ENCODE peak calls at places on chromosomes 12 and 14, in seven cellular contexts. R, V, L, S, Z, Y and B are unnamed samples.

GRCh38 chr12:87756721-87757120 is 272.5 kb downstream of the C12orf50 start:
- DNase-seq in S (no peak), R (no peak), L (no peak), V (no peak), Y (no peak), Z (no peak), B (no peak)

GRCh38 chr12:108811411-108812185 is 45.8 kb downstream of the SSH1 start:
- DNase-seq in R (no peak), L (no peak), S (no peak), V (no peak), Y (no peak), Z (no peak), B (no peak)

GRCh38 chr14:44846232-44846824 is 115.4 kb downstream of the KLHL28 start:
- DNase-seq in S (peak; percentile 8), R (no peak), V (no peak), Y (no peak), L (no peak), Z (peak; percentile 47), B (no peak)

GRCh38 chr14:97571861-97572555 is 774.8 kb downstream of the VRK1 start:
- DNase-seq in Z (no peak), S (no peak), Y (no peak), V (no peak), L (no peak), R (no peak), B (no peak)

GRCh38 chr14:21680072-21680471 is 6.5 kb upstream of the OR4E1 start:
- DNase-seq in S (no peak), Z (no peak), V (no peak), L (no peak), Y (no peak), R (peak; percentile 37), B (no peak)

GRCh38 chr12:71162832-71163711 is 5.3 kb upstream of the TSPAN8 start:
- DNase-seq in L (peak; percentile 60), V (no peak), S (peak; percentile 45), R (no peak), Y (no peak), Z (no peak), B (no peak)

GRCh38 chr12:22408605-22409004 is 74.1 kb upstream of the ST8SIA1 start:
- DNase-seq in Y (peak; percentile 29), R (no peak), L (peak; percentile 59), Z (no peak), S (no peak), V (no peak), B (no peak)

GRCh38 chr14:95547272-95547625 is 12.4 kb downstream of the GLRX5 start:
- DNase-seq in L (no peak), S (no peak), Y (peak; percentile 58), R (peak; percentile 73), V (no peak), Z (no peak), B (no peak)

GRCh38 chr14:101225116-101225728 is 321.7 kb upstream of the RTL1 start:
- DNase-seq in L (no peak), Y (peak; percentile 45), S (no peak), V (no peak), R (no peak), Z (no peak), B (no peak)

GRCh38 chr12:125222876-125223275 is 157.6 kb downstream of the AACS start:
- DNase-seq in R (no peak), V (no peak), S (no peak), L (no peak), Z (no peak), Y (no peak), B (no peak)

GRCh38 chr14:104882991-104883660 is 18.1 kb downstream of the CEP170B start:
- DNase-seq in L (no peak), Z (no peak), R (no peak), S (no peak), Y (peak; percentile 35), V (no peak), B (peak; percentile 58)

DNA sequence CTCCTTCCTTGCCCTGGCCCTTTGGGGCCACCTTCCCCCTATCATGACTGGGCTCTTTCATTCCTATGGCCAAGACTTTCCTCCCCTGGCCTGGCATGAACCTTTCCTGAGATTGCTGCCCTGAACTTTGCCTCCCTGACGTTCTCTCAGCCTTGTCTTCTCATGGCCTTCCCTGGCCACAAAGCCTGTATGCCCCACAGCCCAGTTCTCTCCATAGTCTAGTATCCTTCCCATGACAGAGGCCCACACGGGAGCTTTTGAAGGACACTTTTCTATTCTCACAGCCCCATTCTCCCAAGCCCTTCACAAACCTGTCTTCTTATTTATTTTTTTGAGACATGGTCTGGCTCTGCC is 4.5 kb upstream of the RNU7-1 start:
- DNase-seq in R (no peak), L (no peak), Z (no peak), S (no peak), V (no peak), Y (no peak), B (no peak)
- H3K4me3 ChIP-seq in R (no peak overlapping the region), L (no peak overlapping the region), Z (no peak overlapping the region), S (no peak overlapping the region), V (no peak overlapping the region), Y (no peak overlapping the region), B (no peak overlapping the region)

GRCh38 chr12:51908876-51909592 is 1.7 kb downstream of the ACVRL1 start:
- DNase-seq in Z (no peak), R (no peak), L (no peak), S (no peak), V (no peak), Y (no peak), B (no peak)
- H3K4me1 ChIP-seq in Z (peaks cover 15% of the 10 kb centered on the region), R (no peaks in the 10 kb centered on the region), L (peaks cover 45% of the 10 kb centered on the region), S (peaks cover 41% of the 10 kb centered on the region), V (peaks cover 6% of the 10 kb centered on the region), Y (no peaks in the 10 kb centered on the region), B (peaks cover 22% of the 10 kb centered on the region)

GRCh38 chr12:92109613-92110012 is 36.0 kb downstream of the BTG1 start:
- DNase-seq in L (no peak), V (no peak), S (no peak), Z (no peak), R (no peak), Y (peak; percentile 56), B (no peak)

GRCh38 chr12:92108651-92109050 is 37.0 kb downstream of the BTG1 start:
- DNase-seq in V (peak; percentile 13), Y (peak; percentile 69), Z (no peak), S (no peak), R (no peak), L (no peak), B (no peak)

GRCh38 chr12:92105676-92106075 is 40.0 kb downstream of the BTG1 start:
- DNase-seq in V (no peak), Z (no peak), L (no peak), Y (no peak), R (no peak), S (no peak), B (no peak)

GRCh38 chr12:92107094-92107493 is 38.6 kb downstream of the BTG1 start:
- DNase-seq in L (no peak), Y (peak; percentile 59), V (no peak), Z (no peak), R (no peak), S (no peak), B (no peak)

GRCh38 chr12:92107621-92108131 is 38.0 kb downstream of the BTG1 start:
- DNase-seq in R (no peak), V (no peak), Z (peak; percentile 27), Y (peak; percentile 70), S (no peak), L (no peak), B (no peak)
- H3K4me3 ChIP-seq in R (no peak overlapping the region), V (no peak overlapping the region), Z (no peak overlapping the region), Y (peak overlapping the region; percentile 2), S (no peak overlapping the region), L (no peak overlapping the region), B (no peak overlapping the region)

DNA sequence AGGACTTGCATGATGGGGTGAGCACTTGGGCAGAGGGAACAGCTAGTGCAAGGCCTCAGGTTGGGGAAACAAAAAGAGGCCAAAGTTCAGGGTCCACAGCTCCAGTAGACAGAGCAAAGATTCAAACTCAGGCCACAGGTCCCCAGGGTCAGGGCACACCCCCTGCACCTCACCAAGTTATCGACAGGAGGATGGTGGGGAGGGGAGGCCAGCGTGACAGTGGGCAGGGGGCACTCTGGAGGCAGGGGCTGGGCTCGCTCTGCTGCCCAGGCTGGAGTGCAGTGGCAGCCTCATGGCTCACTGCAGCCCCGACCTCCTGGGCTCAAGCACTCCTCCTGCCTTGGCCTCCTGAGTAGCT is 32.4 kb upstream of the ULK1 start:
- DNase-seq in L (no peak), V (no peak), R (no peak), Z (no peak), Y (no peak), S (no peak), B (peak; percentile 15)
- H3K4me1 ChIP-seq in L (no peaks in the 10 kb centered on the region), V (no peaks in the 10 kb centered on the region), R (peaks cover 69% of the 10 kb centered on the region), Z (peaks cover 21% of the 10 kb centered on the region), Y (no peaks in the 10 kb centered on the region), S (peaks cover 9% of the 10 kb centered on the region), B (no peaks in the 10 kb centered on the region)

GRCh38 chr12:126772171-126772864 is 1494.7 kb upstream of the TMEM132C start:
- DNase-seq in L (no peak), R (peak; percentile 98), Y (no peak), S (peak; percentile 21), V (no peak), Z (no peak), B (no peak)
- H3K4me3 ChIP-seq in L (peak overlapping the region; percentile 2), R (peak overlapping the region; percentile 74), Y (no peak overlapping the region), S (no peak overlapping the region), V (no peak overlapping the region), Z (no peak overlapping the region), B (no peak overlapping the region)

DNA sequence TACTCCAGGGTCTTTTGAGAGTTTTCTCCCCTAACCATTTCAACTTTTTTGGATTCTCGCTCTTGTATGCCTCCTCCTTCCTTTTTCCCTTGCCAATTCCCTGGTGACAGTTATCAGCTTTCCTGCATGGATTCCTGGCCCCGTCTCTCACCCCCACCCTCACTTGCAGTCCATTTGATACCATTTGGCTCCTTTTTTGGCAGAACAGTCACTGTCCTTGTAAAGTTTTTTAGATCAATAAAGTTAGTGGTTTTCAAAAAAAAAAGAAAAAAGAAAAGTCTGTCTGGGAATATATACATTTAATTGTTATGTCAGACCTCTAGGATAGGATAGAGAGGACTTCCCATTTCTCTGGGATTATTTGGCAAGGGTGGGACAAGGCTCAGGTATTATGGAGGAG is 42.1 kb downstream of the ACTN1 start:
- DNase-seq in Z (no peak), S (no peak), Y (no peak), L (no peak), V (no peak), R (no peak), B (peak; percentile 79)
- H3K4me1 ChIP-seq in Z (peaks cover 18% of the 10 kb centered on the region), S (peaks cover 40% of the 10 kb centered on the region), Y (peaks cover 34% of the 10 kb centered on the region), L (peaks cover 77% of the 10 kb centered on the region), V (peaks cover 34% of the 10 kb centered on the region), R (peaks cover 51% of the 10 kb centered on the region), B (peaks cover 42% of the 10 kb centered on the region)